ENCODE peak calls at places on chromosomes 1 and 21, in five cellular contexts. A is mesenchymal stem cell, V is H9, W is trophoblast cell, I is neuronal stem cell. P is an unnamed sample.

GRCh38 chr21:16196521-16197208 is 466.9 kb downstream of the USP25 start:
- DNase-seq in I (no peak), V (no peak), A (peak; percentile 17), W (no peak), P (no peak)

GRCh38 chr1:238088891-238089290 is 198.2 kb upstream of the ZP4 start:
- DNase-seq in W (no peak), A (no peak), V (no peak), I (no peak), P (no peak)

GRCh38 chr1:24215226-24215814 is 28.2 kb upstream of the IFNLR1 start:
- DNase-seq in I (no peak), V (no peak), A (no peak), W (no peak), P (no peak)

GRCh38 chr1:206557636-206558473 is 50.5 kb downstream of the RASSF5 start:
- DNase-seq in A (peak; percentile 25), W (peak; percentile 10), I (no peak), V (no peak), P (no peak)

GRCh38 chr21:36756527-36756926 is 57.6 kb downstream of the SIM2 start:
- DNase-seq in V (no peak), A (peak; percentile 90), I (no peak), W (no peak), P (no peak)

GRCh38 chr1:167472729-167473529 is 45.4 kb downstream of the CD247 start:
- DNase-seq in I (no peak), A (no peak), W (no peak), V (no peak), P (no peak)

GRCh38 chr1:196650403-196650802 is 1.4 kb upstream of the CFH start:
- DNase-seq in I (no peak), V (peak; percentile 35), A (no peak), W (no peak), P (no peak)

GRCh38 chr1:41476807-41477361 is 7.6 kb downstream of the EDN2 start:
- DNase-seq in I (no peak), A (no peak), W (no peak), V (no peak), P (no peak)

GRCh38 chr1:6475381-6476133 is 9.6 kb upstream of the TNFRSF25 start:
- DNase-seq in A (peak; percentile 43), V (peak; percentile 73), W (peak; percentile 63), I (no peak), P (peak; percentile 91)

GRCh38 chr21:32143222-32143939 is 135.5 kb downstream of the MIS18A start:
- DNase-seq in V (peak; percentile 43), I (peak; percentile 17), W (no peak), A (no peak), P (peak; percentile 44)

GRCh38 chr1:101431956-101432510 is 195.2 kb downstream of the S1PR1 start:
- DNase-seq in V (no peak), I (no peak), A (no peak), W (no peak), P (no peak)

GRCh38 chr1:157691285-157691920 is 9.2 kb downstream of the FCRL3 start:
- DNase-seq in I (peak; percentile 3), V (no peak), A (peak; percentile 6), W (no peak), P (no peak)

GRCh38 chr1:85404393-85404792 is 60.6 kb downstream of the DDAH1 start:
- DNase-seq in V (no peak), W (no peak), A (no peak), I (no peak), P (no peak)

GRCh38 chr1:71047635-71048607 is at the start of gene PTGER3:
- DNase-seq in V (peak; percentile 75), W (peak; percentile 71), I (peak; percentile 55), A (peak; percentile 23), P (peak; percentile 82)

GRCh38 chr1:93805027-93805426 is 74.0 kb downstream of the DNTTIP2 start:
- DNase-seq in A (peak; percentile 61), W (no peak), V (no peak), I (no peak), P (no peak)

GRCh38 chr1:238701024-238701423 is 685.3 kb upstream of the CHRM3 start:
- DNase-seq in A (no peak), W (no peak), I (no peak), V (no peak), P (no peak)

GRCh38 chr1:201606581-201606980 is 67.7 kb downstream of the NAV1 start:
- DNase-seq in V (no peak), A (no peak), I (no peak), W (no peak), P (no peak)

GRCh38 chr1:29964718-29965533 is 728.6 kb downstream of the PTPRU start:
- DNase-seq in A (no peak), I (no peak), V (peak; percentile 17), W (no peak), P (peak; percentile 31)

GRCh38 chr1:29966526-29967045 is 730.3 kb downstream of the PTPRU start:
- DNase-seq in W (no peak), A (no peak), I (no peak), V (peak; percentile 24), P (no peak)

GRCh38 chr1:29963946-29964345 is 727.6 kb downstream of the PTPRU start:
- DNase-seq in A (no peak), I (no peak), V (peak; percentile 17), W (no peak), P (peak; percentile 34)

GRCh38 chr1:29969576-29969975 is 733.3 kb downstream of the PTPRU start:
- DNase-seq in I (no peak), A (no peak), V (no peak), W (no peak), P (no peak)

GRCh38 chr1:29967261-29967660 is 730.9 kb downstream of the PTPRU start:
- DNase-seq in V (no peak), I (no peak), W (no peak), A (no peak), P (peak; percentile 35)
- H2BK12ac ChIP-seq in V (no peak overlapping the region), I (no peak overlapping the region), W (no peak overlapping the region), A (no peak overlapping the region), P (no peak overlapping the region)

DNA sequence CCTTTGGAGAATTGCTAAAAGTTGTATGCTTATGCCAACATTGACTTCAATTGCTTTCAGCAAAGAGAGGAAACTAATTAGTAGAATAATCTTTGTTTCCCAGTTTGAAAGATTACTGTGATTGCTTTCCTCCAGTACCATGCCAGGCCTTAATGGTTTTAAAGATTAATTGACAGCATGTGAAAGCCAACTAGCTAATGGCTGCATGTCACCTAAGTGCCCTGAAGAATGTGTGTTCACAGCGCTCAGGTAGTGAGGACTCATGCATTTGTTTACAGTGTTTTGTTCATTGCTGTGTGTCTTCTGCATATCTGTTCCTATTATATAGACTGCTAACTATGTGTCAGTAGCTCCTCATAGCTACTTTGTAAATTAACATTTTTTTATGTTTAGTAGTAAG is 335.6 kb downstream of the LRRIQ3 start:
- DNase-seq in V (no peak), A (no peak), W (no peak), I (no peak), P (no peak)
- H2BK12ac ChIP-seq in V (no peak overlapping the region), A (no peak overlapping the region), W (no peak overlapping the region), I (no peak overlapping the region), P (no peak overlapping the region)

GRCh38 chr1:151952811-151953210 is 40.8 kb downstream of the S100A10 start:
- DNase-seq in V (no peak), A (no peak), I (no peak), W (no peak), P (no peak)
- H2BK12ac ChIP-seq in V (no peak overlapping the region), A (no peak overlapping the region), I (no peak overlapping the region), W (no peak overlapping the region), P (no peak overlapping the region)

GRCh38 chr1:228472655-228473054 is 14.5 kb upstream of the RNF187 start:
- DNase-seq in W (no peak), V (no peak), I (no peak), A (peak; percentile 48), P (no peak)

GRCh38 chr1:228469413-228470162 is 17.6 kb upstream of the RNF187 start:
- DNase-seq in I (no peak), W (no peak), A (no peak), V (no peak), P (no peak)

GRCh38 chr1:228471154-228471761 is 15.9 kb upstream of the RNF187 start:
- DNase-seq in I (no peak), A (no peak), V (no peak), W (no peak), P (no peak)

GRCh38 chr1:228474507-228474906 is 12.7 kb upstream of the RNF187 start:
- DNase-seq in I (no peak), W (no peak), V (no peak), A (no peak), P (no peak)

DNA sequence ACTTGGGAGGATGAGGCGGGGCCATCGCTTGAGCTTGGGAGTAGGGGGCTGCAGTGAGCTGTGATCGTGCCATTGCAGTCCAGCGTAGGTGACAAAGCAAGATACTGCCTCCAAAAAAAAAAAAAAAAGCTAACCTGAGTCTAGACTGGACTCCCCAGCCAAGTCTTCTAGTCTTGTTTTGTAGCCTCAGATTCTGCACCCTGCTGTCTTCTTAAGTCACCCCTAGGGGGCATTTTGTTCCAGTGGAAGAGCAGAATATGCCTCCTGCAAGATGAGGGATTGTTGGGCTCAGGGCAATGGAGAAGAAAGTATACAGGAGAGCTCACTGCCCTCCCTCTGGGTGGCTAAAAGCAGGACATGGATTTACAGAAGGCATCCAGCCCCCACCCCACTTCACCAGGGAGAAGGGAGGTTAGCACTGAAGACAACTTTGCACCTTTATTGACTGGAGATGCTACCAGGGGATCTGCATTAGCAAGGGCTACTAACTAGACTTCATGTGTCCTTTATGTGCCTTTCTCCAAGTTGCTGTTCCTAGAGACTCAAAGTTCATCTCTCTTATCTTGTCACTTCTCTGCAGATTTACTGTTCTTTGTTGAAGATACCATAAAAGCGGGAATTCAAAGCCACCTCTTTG is 15.3 kb upstream of the RNF187 start:
- DNase-seq in W (no peak), A (peak; percentile 37), I (no peak), V (peak; percentile 61), P (no peak)
- H2BK12ac ChIP-seq in W (no peak overlapping the region), A (no peak overlapping the region), I (no peak overlapping the region), V (no peak overlapping the region), P (no peak overlapping the region)

GRCh38 chr1:97017895-97018294 is 296.3 kb downstream of the PTBP2 start:
- DNase-seq in A (peak; percentile 12), V (peak; percentile 39), W (no peak), I (peak; percentile 20), P (peak; percentile 9)
- H2BK12ac ChIP-seq in A (no peak overlapping the region), V (no peak overlapping the region), W (no peak overlapping the region), I (no peak overlapping the region), P (no peak overlapping the region)

GRCh38 chr1:193661385-193661784 is 475.0 kb upstream of the B3GALT2 start:
- DNase-seq in V (no peak), W (no peak), A (no peak), I (no peak), P (no peak)

GRCh38 chr1:193662030-193662429 is 475.6 kb upstream of the B3GALT2 start:
- DNase-seq in I (no peak), V (no peak), A (peak; percentile 50), W (no peak), P (no peak)

GRCh38 chr1:193666485-193667083 is 480.2 kb upstream of the B3GALT2 start:
- DNase-seq in V (no peak), W (no peak), A (no peak), I (no peak), P (no peak)

GRCh38 chr1:193660428-193660827 is 474.0 kb upstream of the B3GALT2 start:
- DNase-seq in A (no peak), V (no peak), W (no peak), I (no peak), P (no peak)

GRCh38 chr1:193663965-193664364 is 477.6 kb upstream of the B3GALT2 start:
- DNase-seq in V (no peak), I (no peak), A (no peak), W (no peak), P (no peak)
- H2BK12ac ChIP-seq in V (no peak overlapping the region), I (no peak overlapping the region), A (no peak overlapping the region), W (no peak overlapping the region), P (no peak overlapping the region)